ENCODE peak calls at places on chromosomes 12 and 14, in seven cellular contexts. One of them, this sample, is unnamed.

GRCh38 chr12:92968201-92968813 is 39.2 kb upstream of the EEA1 start:
- DNase-seq in upper lobe of right lung: no peak
- DNase-seq in frontal cortex: no peak
- DNase-seq in LHCN-M2: peak; percentile 29
- DNase-seq in BJ: no peak
- DNase-seq in foreskin fibroblast: peak; percentile 72
- DNase-seq in tibial nerve: no peak
- DNase-seq in this sample: no peak

GRCh38 chr12:22598763-22599161 is 26.2 kb upstream of the ETNK1 start:
- DNase-seq in upper lobe of right lung: no peak
- DNase-seq in frontal cortex: no peak
- DNase-seq in LHCN-M2: no peak
- DNase-seq in BJ: no peak
- DNase-seq in foreskin fibroblast: no peak
- DNase-seq in tibial nerve: no peak
- DNase-seq in this sample: no peak

GRCh38 chr14:104157303-104157928 is 19.0 kb downstream of the KIF26A start:
- DNase-seq in upper lobe of right lung: no peak
- DNase-seq in frontal cortex: no peak
- DNase-seq in LHCN-M2: no peak
- DNase-seq in BJ: no peak
- DNase-seq in foreskin fibroblast: no peak
- DNase-seq in tibial nerve: no peak
- DNase-seq in this sample: no peak

GRCh38 chr12:70059373-70059772 is 183.9 kb upstream of the CNOT2 start:
- DNase-seq in upper lobe of right lung: no peak
- DNase-seq in frontal cortex: no peak
- DNase-seq in LHCN-M2: no peak
- DNase-seq in BJ: no peak
- DNase-seq in foreskin fibroblast: peak; percentile 32
- DNase-seq in tibial nerve: no peak
- DNase-seq in this sample: no peak

GRCh38 chr12:61563640-61564039 is 696.6 kb upstream of the USP15 start:
- DNase-seq in upper lobe of right lung: no peak
- DNase-seq in frontal cortex: no peak
- DNase-seq in LHCN-M2: no peak
- DNase-seq in BJ: no peak
- DNase-seq in foreskin fibroblast: no peak
- DNase-seq in tibial nerve: no peak
- DNase-seq in this sample: no peak

GRCh38 chr12:5083955-5084849 is 40.5 kb downstream of the KCNA5 start:
- DNase-seq in upper lobe of right lung: no peak
- DNase-seq in frontal cortex: peak; percentile 79
- DNase-seq in LHCN-M2: peak; percentile 56
- DNase-seq in BJ: peak; percentile 10
- DNase-seq in foreskin fibroblast: peak; percentile 80
- DNase-seq in tibial nerve: no peak
- DNase-seq in this sample: peak; percentile 66

GRCh38 chr14:38143651-38144505 is 63.8 kb upstream of the SSTR1 start:
- DNase-seq in upper lobe of right lung: no peak
- DNase-seq in frontal cortex: no peak
- DNase-seq in LHCN-M2: peak; percentile 83
- DNase-seq in BJ: peak; percentile 68
- DNase-seq in foreskin fibroblast: peak; percentile 80
- DNase-seq in tibial nerve: no peak
- DNase-seq in this sample: peak; percentile 8

GRCh38 chr12:117968826-117969659 is at the start of gene KSR2:
- DNase-seq in upper lobe of right lung: peak; percentile 95
- DNase-seq in frontal cortex: peak; percentile 60
- DNase-seq in LHCN-M2: no peak
- DNase-seq in BJ: no peak
- DNase-seq in foreskin fibroblast: peak; percentile 24
- DNase-seq in tibial nerve: no peak
- DNase-seq in this sample: peak; percentile 14

GRCh38 chr14:68654471-68654941 is 138.4 kb downstream of the ZFP36L1 start:
- DNase-seq in upper lobe of right lung: peak; percentile 15
- DNase-seq in frontal cortex: no peak
- DNase-seq in LHCN-M2: no peak
- DNase-seq in BJ: no peak
- DNase-seq in foreskin fibroblast: no peak
- DNase-seq in tibial nerve: no peak
- DNase-seq in this sample: no peak

GRCh38 chr12:57614178-57614947 is 3.1 kb downstream of the ARHGEF25 start:
- DNase-seq in upper lobe of right lung: no peak
- DNase-seq in frontal cortex: peak; percentile 57
- DNase-seq in LHCN-M2: no peak
- DNase-seq in BJ: no peak
- DNase-seq in foreskin fibroblast: peak; percentile 27
- DNase-seq in tibial nerve: no peak
- DNase-seq in this sample: peak; percentile 69

GRCh38 chr14:68665116-68665515 is 127.8 kb downstream of the ZFP36L1 start:
- DNase-seq in upper lobe of right lung: no peak
- DNase-seq in frontal cortex: no peak
- DNase-seq in LHCN-M2: peak; percentile 72
- DNase-seq in BJ: no peak
- DNase-seq in foreskin fibroblast: peak; percentile 80
- DNase-seq in tibial nerve: no peak
- DNase-seq in this sample: no peak

GRCh38 chr12:3127832-3128231 is 50.7 kb downstream of the TSPAN9 start:
- DNase-seq in upper lobe of right lung: no peak
- DNase-seq in frontal cortex: no peak
- DNase-seq in LHCN-M2: no peak
- DNase-seq in BJ: no peak
- DNase-seq in foreskin fibroblast: no peak
- DNase-seq in tibial nerve: no peak
- DNase-seq in this sample: no peak

GRCh38 chr14:101087614-101088394 is 184.3 kb upstream of the RTL1 start:
- DNase-seq in upper lobe of right lung: peak; percentile 34
- DNase-seq in frontal cortex: no peak
- DNase-seq in LHCN-M2: no peak
- DNase-seq in BJ: no peak
- DNase-seq in foreskin fibroblast: no peak
- DNase-seq in tibial nerve: no peak
- DNase-seq in this sample: no peak

GRCh38 chr12:40697566-40698257 is 5.5 kb downstream of the CNTN1 start:
- DNase-seq in upper lobe of right lung: no peak
- DNase-seq in frontal cortex: no peak
- DNase-seq in LHCN-M2: no peak
- DNase-seq in BJ: no peak
- DNase-seq in foreskin fibroblast: peak; percentile 21
- DNase-seq in tibial nerve: no peak
- DNase-seq in this sample: no peak

GRCh38 chr12:13173012-13173441 is 23.5 kb upstream of the EMP1 start:
- DNase-seq in upper lobe of right lung: no peak
- DNase-seq in frontal cortex: no peak
- DNase-seq in LHCN-M2: peak; percentile 68
- DNase-seq in BJ: peak; percentile 84
- DNase-seq in foreskin fibroblast: peak; percentile 95
- DNase-seq in tibial nerve: no peak
- DNase-seq in this sample: no peak

GRCh38 chr12:90163975-90164374 is 455.3 kb upstream of the ATP2B1 start:
- DNase-seq in upper lobe of right lung: no peak
- DNase-seq in frontal cortex: no peak
- DNase-seq in LHCN-M2: peak; percentile 9
- DNase-seq in BJ: no peak
- DNase-seq in foreskin fibroblast: no peak
- DNase-seq in tibial nerve: no peak
- DNase-seq in this sample: no peak

GRCh38 chr12:65984227-65984479 is 146.4 kb downstream of the LLPH start:
- DNase-seq in upper lobe of right lung: no peak
- DNase-seq in frontal cortex: no peak
- DNase-seq in LHCN-M2: no peak
- DNase-seq in BJ: no peak
- DNase-seq in foreskin fibroblast: no peak
- DNase-seq in tibial nerve: no peak
- DNase-seq in this sample: no peak

GRCh38 chr14:104888489-104889373 is 23.7 kb downstream of the CEP170B start:
- DNase-seq in upper lobe of right lung: peak; percentile 63
- DNase-seq in frontal cortex: no peak
- DNase-seq in LHCN-M2: no peak
- DNase-seq in BJ: no peak
- DNase-seq in foreskin fibroblast: no peak
- DNase-seq in tibial nerve: peak; percentile 10
- DNase-seq in this sample: no peak

GRCh38 chr12:130711751-130712150 is 4.3 kb downstream of the RIMBP2 start:
- DNase-seq in upper lobe of right lung: no peak
- DNase-seq in frontal cortex: no peak
- DNase-seq in LHCN-M2: no peak
- DNase-seq in BJ: no peak
- DNase-seq in foreskin fibroblast: no peak
- DNase-seq in tibial nerve: no peak
- DNase-seq in this sample: no peak

GRCh38 chr12:3130053-3130805 is 53.0 kb downstream of the TSPAN9 start:
- DNase-seq in upper lobe of right lung: no peak
- DNase-seq in frontal cortex: no peak
- DNase-seq in LHCN-M2: no peak
- DNase-seq in BJ: no peak
- DNase-seq in foreskin fibroblast: no peak
- DNase-seq in tibial nerve: no peak
- DNase-seq in this sample: no peak

GRCh38 chr14:81633496-81633895 is 99.8 kb upstream of the SEL1L start:
- DNase-seq in upper lobe of right lung: no peak
- DNase-seq in frontal cortex: no peak
- DNase-seq in LHCN-M2: no peak
- DNase-seq in BJ: no peak
- DNase-seq in foreskin fibroblast: no peak
- DNase-seq in tibial nerve: no peak
- DNase-seq in this sample: no peak

GRCh38 chr12:103268831-103269514 is 226.8 kb downstream of the C12orf42 start:
- DNase-seq in upper lobe of right lung: no peak
- DNase-seq in frontal cortex: no peak
- DNase-seq in LHCN-M2: no peak
- DNase-seq in BJ: no peak
- DNase-seq in foreskin fibroblast: no peak
- DNase-seq in tibial nerve: no peak
- DNase-seq in this sample: no peak

GRCh38 chr14:48568252-48568651 is 892.8 kb upstream of the MDGA2 start:
- DNase-seq in upper lobe of right lung: no peak
- DNase-seq in frontal cortex: no peak
- DNase-seq in LHCN-M2: no peak
- DNase-seq in BJ: no peak
- DNase-seq in foreskin fibroblast: no peak
- DNase-seq in tibial nerve: no peak
- DNase-seq in this sample: no peak

This sample was measured in hepatic stellate cell.